ENCODE peak calls at places on chromosomes 3 and 15, in eight cellular contexts. One of them, this sample, is unnamed.

GRCh38 chr15:85579011-85579701 is 198.8 kb downstream of the AKAP13 start:
- DNase-seq in heart right ventricle: peak
- DNase-seq in choroid plexus epithelial cell: no peak
- DNase-seq in cardiac fibroblast: peak
- DNase-seq in fibroblast of lung: no peak
- DNase-seq in fibroblast of the aortic adventitia: no peak
- DNase-seq in uterus: no peak
- DNase-seq in AG09309: no peak
- DNase-seq in this sample: no peak

GRCh38 chr3:169594402-169594801 is 69.1 kb downstream of the MECOM start:
- DNase-seq in heart right ventricle: no peak
- DNase-seq in choroid plexus epithelial cell: no peak
- DNase-seq in cardiac fibroblast: no peak
- DNase-seq in fibroblast of lung: no peak
- DNase-seq in fibroblast of the aortic adventitia: no peak
- DNase-seq in uterus: no peak
- DNase-seq in AG09309: no peak
- DNase-seq in this sample: no peak

GRCh38 chr3:50316657-50317242 is 5.8 kb downstream of the HYAL2 start:
- DNase-seq in heart right ventricle: no peak
- DNase-seq in choroid plexus epithelial cell: peak
- DNase-seq in cardiac fibroblast: peak
- DNase-seq in fibroblast of lung: no peak
- DNase-seq in fibroblast of the aortic adventitia: no peak
- DNase-seq in uterus: peak
- DNase-seq in AG09309: no peak
- DNase-seq in this sample: peak

GRCh38 chr3:196611761-196612483 is 27.6 kb upstream of the NRROS start:
- DNase-seq in heart right ventricle: peak
- DNase-seq in choroid plexus epithelial cell: no peak
- DNase-seq in cardiac fibroblast: no peak
- DNase-seq in fibroblast of lung: no peak
- DNase-seq in fibroblast of the aortic adventitia: no peak
- DNase-seq in uterus: no peak
- DNase-seq in AG09309: no peak
- DNase-seq in this sample: no peak

GRCh38 chr15:25847066-25847465 is 16.1 kb downstream of the ATP10A start:
- DNase-seq in heart right ventricle: no peak
- DNase-seq in choroid plexus epithelial cell: no peak
- DNase-seq in cardiac fibroblast: no peak
- DNase-seq in fibroblast of lung: no peak
- DNase-seq in fibroblast of the aortic adventitia: no peak
- DNase-seq in uterus: no peak
- DNase-seq in AG09309: no peak
- DNase-seq in this sample: no peak

GRCh38 chr3:99366663-99367429 is 271.5 kb upstream of the COL8A1 start:
- DNase-seq in heart right ventricle: no peak
- DNase-seq in choroid plexus epithelial cell: peak
- DNase-seq in cardiac fibroblast: no peak
- DNase-seq in fibroblast of lung: no peak
- DNase-seq in fibroblast of the aortic adventitia: no peak
- DNase-seq in uterus: no peak
- DNase-seq in AG09309: no peak
- DNase-seq in this sample: no peak

GRCh38 chr3:36904641-36905040 is 40.2 kb downstream of the TRANK1 start:
- DNase-seq in heart right ventricle: no peak
- DNase-seq in choroid plexus epithelial cell: peak
- DNase-seq in cardiac fibroblast: peak
- DNase-seq in fibroblast of lung: peak
- DNase-seq in fibroblast of the aortic adventitia: peak
- DNase-seq in uterus: no peak
- DNase-seq in AG09309: no peak
- DNase-seq in this sample: no peak

GRCh38 chr3:108051005-108051404 is 39.8 kb downstream of the CD47 start:
- DNase-seq in heart right ventricle: no peak
- DNase-seq in choroid plexus epithelial cell: peak
- DNase-seq in cardiac fibroblast: peak
- DNase-seq in fibroblast of lung: no peak
- DNase-seq in fibroblast of the aortic adventitia: no peak
- DNase-seq in uterus: no peak
- DNase-seq in AG09309: no peak
- DNase-seq in this sample: no peak

GRCh38 chr15:48297668-48298067 is 33.6 kb upstream of the DUT start:
- DNase-seq in heart right ventricle: no peak
- DNase-seq in choroid plexus epithelial cell: no peak
- DNase-seq in cardiac fibroblast: no peak
- DNase-seq in fibroblast of lung: no peak
- DNase-seq in fibroblast of the aortic adventitia: no peak
- DNase-seq in uterus: no peak
- DNase-seq in AG09309: no peak
- DNase-seq in this sample: no peak

GRCh38 chr3:134864644-134865043 is 69.6 kb downstream of the EPHB1 start:
- DNase-seq in heart right ventricle: peak
- DNase-seq in choroid plexus epithelial cell: no peak
- DNase-seq in cardiac fibroblast: no peak
- DNase-seq in fibroblast of lung: no peak
- DNase-seq in fibroblast of the aortic adventitia: peak
- DNase-seq in uterus: peak
- DNase-seq in AG09309: no peak
- DNase-seq in this sample: no peak

GRCh38 chr3:169465416-169465815 is 198.1 kb downstream of the MECOM start:
- DNase-seq in heart right ventricle: no peak
- DNase-seq in choroid plexus epithelial cell: no peak
- DNase-seq in cardiac fibroblast: no peak
- DNase-seq in fibroblast of lung: no peak
- DNase-seq in fibroblast of the aortic adventitia: no peak
- DNase-seq in uterus: no peak
- DNase-seq in AG09309: no peak
- DNase-seq in this sample: no peak

GRCh38 chr15:95016511-95017219 is 785.3 kb downstream of the MCTP2 start:
- DNase-seq in heart right ventricle: no peak
- DNase-seq in choroid plexus epithelial cell: peak
- DNase-seq in cardiac fibroblast: peak
- DNase-seq in fibroblast of lung: peak
- DNase-seq in fibroblast of the aortic adventitia: no peak
- DNase-seq in uterus: no peak
- DNase-seq in AG09309: no peak
- DNase-seq in this sample: no peak

GRCh38 chr3:46491089-46492070 is 6.4 kb upstream of the RTP3 start:
- DNase-seq in heart right ventricle: no peak
- DNase-seq in choroid plexus epithelial cell: no peak
- DNase-seq in cardiac fibroblast: peak
- DNase-seq in fibroblast of lung: no peak
- DNase-seq in fibroblast of the aortic adventitia: peak
- DNase-seq in uterus: no peak
- DNase-seq in AG09309: no peak
- DNase-seq in this sample: no peak

GRCh38 chr3:32241100-32241499 is 2.6 kb downstream of the CMTM8 start:
- DNase-seq in heart right ventricle: no peak
- DNase-seq in choroid plexus epithelial cell: no peak
- DNase-seq in cardiac fibroblast: no peak
- DNase-seq in fibroblast of lung: no peak
- DNase-seq in fibroblast of the aortic adventitia: no peak
- DNase-seq in uterus: no peak
- DNase-seq in AG09309: no peak
- DNase-seq in this sample: no peak

GRCh38 chr3:32237670-32238026 is 832 bp upstream of the CMTM8 start:
- DNase-seq in heart right ventricle: no peak
- DNase-seq in choroid plexus epithelial cell: no peak
- DNase-seq in cardiac fibroblast: no peak
- DNase-seq in fibroblast of lung: no peak
- DNase-seq in fibroblast of the aortic adventitia: no peak
- DNase-seq in uterus: no peak
- DNase-seq in AG09309: no peak
- DNase-seq in this sample: no peak

GRCh38 chr3:32238816-32239637 is 547 bp downstream of the CMTM8 start:
- DNase-seq in heart right ventricle: peak
- DNase-seq in choroid plexus epithelial cell: peak
- DNase-seq in cardiac fibroblast: peak
- DNase-seq in fibroblast of lung: peak
- DNase-seq in fibroblast of the aortic adventitia: peak
- DNase-seq in uterus: peak
- DNase-seq in AG09309: no peak
- DNase-seq in this sample: peak

GRCh38 chr3:32238027-32238815 is at the start of gene CMTM8:
- DNase-seq in heart right ventricle: peak
- DNase-seq in choroid plexus epithelial cell: peak
- DNase-seq in cardiac fibroblast: peak
- DNase-seq in fibroblast of lung: peak
- DNase-seq in fibroblast of the aortic adventitia: no peak
- DNase-seq in uterus: peak
- DNase-seq in AG09309: no peak
- DNase-seq in this sample: peak

GRCh38 chr3:32239638-32240550 is 1.4 kb downstream of the CMTM8 start:
- DNase-seq in heart right ventricle: peak
- DNase-seq in choroid plexus epithelial cell: peak
- DNase-seq in cardiac fibroblast: peak
- DNase-seq in fibroblast of lung: peak
- DNase-seq in fibroblast of the aortic adventitia: no peak
- DNase-seq in uterus: no peak
- DNase-seq in AG09309: no peak
- DNase-seq in this sample: peak
- H3K4me3 ChIP-seq in heart right ventricle: peak
- H3K4me3 ChIP-seq in choroid plexus epithelial cell: peak
- H3K4me3 ChIP-seq in cardiac fibroblast: peak
- H3K4me3 ChIP-seq in fibroblast of lung: no peak
- H3K4me3 ChIP-seq in fibroblast of the aortic adventitia: peak
- H3K4me3 ChIP-seq in uterus: no peak
- H3K4me3 ChIP-seq in AG09309: no peak
- H3K4me3 ChIP-seq in this sample: peak

GRCh38 chr3:150239764-150240163 is 168.3 kb upstream of the TSC22D2 start:
- DNase-seq in heart right ventricle: no peak
- DNase-seq in choroid plexus epithelial cell: no peak
- DNase-seq in cardiac fibroblast: no peak
- DNase-seq in fibroblast of lung: no peak
- DNase-seq in fibroblast of the aortic adventitia: no peak
- DNase-seq in uterus: no peak
- DNase-seq in AG09309: no peak
- DNase-seq in this sample: no peak

GRCh38 chr3:150238995-150239612 is 169.0 kb upstream of the TSC22D2 start:
- DNase-seq in heart right ventricle: no peak
- DNase-seq in choroid plexus epithelial cell: peak
- DNase-seq in cardiac fibroblast: no peak
- DNase-seq in fibroblast of lung: no peak
- DNase-seq in fibroblast of the aortic adventitia: no peak
- DNase-seq in uterus: no peak
- DNase-seq in AG09309: no peak
- DNase-seq in this sample: no peak

GRCh38 chr3:150242220-150242938 is 165.7 kb upstream of the TSC22D2 start:
- DNase-seq in heart right ventricle: no peak
- DNase-seq in choroid plexus epithelial cell: peak
- DNase-seq in cardiac fibroblast: no peak
- DNase-seq in fibroblast of lung: peak
- DNase-seq in fibroblast of the aortic adventitia: no peak
- DNase-seq in uterus: no peak
- DNase-seq in AG09309: no peak
- DNase-seq in this sample: peak

GRCh38 chr3:150243466-150243865 is 164.6 kb upstream of the TSC22D2 start:
- DNase-seq in heart right ventricle: no peak
- DNase-seq in choroid plexus epithelial cell: peak
- DNase-seq in cardiac fibroblast: no peak
- DNase-seq in fibroblast of lung: no peak
- DNase-seq in fibroblast of the aortic adventitia: peak
- DNase-seq in uterus: no peak
- DNase-seq in AG09309: no peak
- DNase-seq in this sample: peak

DNA sequence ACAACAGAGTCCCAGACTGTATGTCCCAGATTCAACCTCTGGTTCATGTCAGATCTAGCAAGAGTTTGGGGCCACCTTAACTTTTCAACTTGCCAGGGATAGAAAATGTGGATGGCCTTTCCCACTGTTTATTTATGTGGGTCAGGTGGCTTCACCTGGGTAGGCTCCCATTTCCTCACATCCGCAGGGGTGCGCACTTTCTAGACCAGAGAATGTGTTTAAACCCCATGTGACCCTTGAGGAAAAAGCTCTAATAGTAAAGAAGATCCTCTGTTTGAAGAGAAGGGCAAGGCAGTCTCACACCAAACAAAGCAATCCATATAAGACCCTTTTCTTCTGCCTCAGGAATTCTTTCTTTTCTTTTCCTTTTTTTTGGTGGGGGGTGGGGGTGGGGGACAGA is 167.2 kb upstream of the TSC22D2 start:
- DNase-seq in heart right ventricle: no peak
- DNase-seq in choroid plexus epithelial cell: no peak
- DNase-seq in cardiac fibroblast: no peak
- DNase-seq in fibroblast of lung: no peak
- DNase-seq in fibroblast of the aortic adventitia: no peak
- DNase-seq in uterus: no peak
- DNase-seq in AG09309: no peak
- DNase-seq in this sample: no peak
- TF ChIP-seq CTCF in heart right ventricle: no peak
- TF ChIP-seq CTCF in choroid plexus epithelial cell: no peak
- TF ChIP-seq CTCF in cardiac fibroblast: no peak
- TF ChIP-seq CTCF in fibroblast of lung: no peak
- TF ChIP-seq CTCF in fibroblast of the aortic adventitia: no peak
- TF ChIP-seq CTCF in uterus: no peak
- TF ChIP-seq CTCF in AG09309: no peak
- TF ChIP-seq CTCF in this sample: no peak

DNA sequence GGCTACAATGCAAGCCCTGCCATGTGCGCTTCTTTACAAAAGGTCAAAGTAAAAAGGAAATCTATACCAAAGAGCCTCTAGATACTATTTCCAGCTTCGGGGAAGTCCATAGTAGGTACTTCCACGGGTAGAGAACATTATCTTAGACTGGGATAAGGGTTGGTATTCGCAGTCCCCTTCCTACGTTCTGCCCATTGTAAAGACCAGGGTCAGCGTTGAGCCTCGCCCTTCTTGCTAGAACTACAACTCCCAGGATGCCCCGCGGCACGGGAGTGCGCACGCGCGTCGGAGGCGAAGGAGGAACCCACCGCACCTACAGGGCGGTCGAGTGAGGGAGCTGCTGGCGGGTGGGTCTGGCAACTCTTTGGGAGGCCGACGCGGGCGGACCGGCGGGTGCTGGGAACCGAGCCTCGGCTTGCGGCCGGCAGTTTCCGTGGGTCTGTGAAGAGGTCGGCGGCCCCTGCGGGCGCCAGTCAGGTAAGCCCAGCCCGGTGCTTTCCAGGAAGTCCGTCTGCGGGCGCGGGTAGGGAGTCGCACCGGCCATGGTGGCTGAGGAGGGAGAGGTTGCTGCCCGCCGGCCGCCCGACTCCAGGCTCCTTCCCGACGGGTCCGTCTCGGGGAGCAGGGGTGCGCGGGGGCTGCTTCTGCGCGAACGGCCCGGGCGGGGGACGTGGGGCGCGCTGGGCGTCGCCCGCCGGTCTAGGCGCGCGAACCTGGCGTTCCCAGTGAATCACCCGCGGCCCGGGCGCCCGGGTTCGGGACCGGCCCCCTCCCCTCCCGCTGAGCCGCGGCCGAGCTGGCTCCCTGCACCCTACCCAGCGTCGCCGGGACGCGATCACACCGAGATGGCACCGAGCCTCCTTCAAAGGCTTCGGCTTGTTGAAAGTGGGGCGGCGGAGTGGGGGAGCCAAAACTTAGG is at the start of gene TMOD3:
- DNase-seq in heart right ventricle: peak
- DNase-seq in choroid plexus epithelial cell: peak
- DNase-seq in cardiac fibroblast: peak
- DNase-seq in fibroblast of lung: peak
- DNase-seq in fibroblast of the aortic adventitia: peak
- DNase-seq in uterus: peak
- DNase-seq in AG09309: peak
- DNase-seq in this sample: peak
- H3K4me3 ChIP-seq in heart right ventricle: peak
- H3K4me3 ChIP-seq in choroid plexus epithelial cell: peak
- H3K4me3 ChIP-seq in cardiac fibroblast: peak
- H3K4me3 ChIP-seq in fibroblast of lung: peak
- H3K4me3 ChIP-seq in fibroblast of the aortic adventitia: peak
- H3K4me3 ChIP-seq in uterus: peak
- H3K4me3 ChIP-seq in AG09309: peak
- H3K4me3 ChIP-seq in this sample: peak

GRCh38 chr15:39578851-39579486 is 1.9 kb upstream of the THBS1 start:
- DNase-seq in heart right ventricle: no peak
- DNase-seq in choroid plexus epithelial cell: no peak
- DNase-seq in cardiac fibroblast: no peak
- DNase-seq in fibroblast of lung: peak
- DNase-seq in fibroblast of the aortic adventitia: peak
- DNase-seq in uterus: no peak
- DNase-seq in AG09309: peak
- DNase-seq in this sample: peak
- TF ChIP-seq CTCF in heart right ventricle: no peak
- TF ChIP-seq CTCF in choroid plexus epithelial cell: peak
- TF ChIP-seq CTCF in cardiac fibroblast: peak
- TF ChIP-seq CTCF in fibroblast of lung: peak
- TF ChIP-seq CTCF in fibroblast of the aortic adventitia: peak
- TF ChIP-seq CTCF in uterus: no peak
- TF ChIP-seq CTCF in AG09309: peak
- TF ChIP-seq CTCF in this sample: peak